ENCODE peak calls at places on chromosomes 4 and X, in six cellular contexts. G, T, U, X, J and N are unnamed samples.

GRCh38 chr4:6641164-6641970 is 882 bp downstream of the MRFAP1 start:
- DNase-seq in G (no peak), T (no peak), U (no peak), X (peak; percentile 49), J (peak; percentile 65), N (peak; percentile 60)

GRCh38 chr4:2630556-2631273 is 94.3 kb downstream of the FAM193A start:
- DNase-seq in G (no peak), T (no peak), U (no peak), X (no peak), J (no peak), N (peak; percentile 33)

GRCh38 chr4:185128272-185129119 is 14.6 kb upstream of the SLC25A4 start:
- DNase-seq in G (peak; percentile 24), T (no peak), U (no peak), X (peak; percentile 18), J (no peak), N (no peak)

GRCh38 chr4:139675156-139675555 is 9.5 kb downstream of the MGST2 start:
- DNase-seq in G (no peak), T (no peak), U (no peak), X (no peak), J (no peak), N (peak; percentile 84)

GRCh38 chrX:49238735-49239134 is 3.5 kb downstream of the CCDC22 start:
- DNase-seq in G (no peak), T (peak; percentile 29), U (no peak), X (no peak), J (no peak), N (no peak)

GRCh38 chrX:51006068-51006467 is 95.5 kb downstream of the BMP15 start:
- DNase-seq in G (no peak), T (no peak), U (no peak), X (no peak), J (no peak), N (no peak)

GRCh38 chr4:37453361-37454262 is 209.1 kb downstream of the NWD2 start:
- DNase-seq in G (peak; percentile 18), T (no peak), U (no peak), X (peak; percentile 39), J (peak; percentile 56), N (peak; percentile 16)

GRCh38 chr4:178185517-178185916 is 743.3 kb upstream of the AGA start:
- DNase-seq in G (no peak), T (no peak), U (no peak), X (no peak), J (no peak), N (no peak)

GRCh38 chrX:114717921-114718320 is 134.0 kb downstream of the HTR2C start:
- DNase-seq in G (peak; percentile 2), T (no peak), U (no peak), X (no peak), J (peak; percentile 4), N (peak; percentile 19)

GRCh38 chrX:18674417-18674787 is 2.5 kb upstream of the RS1 start:
- DNase-seq in G (no peak), T (no peak), U (no peak), X (peak; percentile 4), J (peak; percentile 23), N (no peak)

GRCh38 chr4:34422472-34422871 is 1821.8 kb downstream of the ARAP2 start:
- DNase-seq in G (peak; percentile 10), T (no peak), U (no peak), X (no peak), J (no peak), N (no peak)

GRCh38 chr4:7204656-7205387 is 12.5 kb downstream of the SORCS2 start:
- DNase-seq in G (no peak), T (no peak), U (no peak), X (no peak), J (no peak), N (no peak)

GRCh38 chr4:182724414-182724813 is 192.8 kb downstream of the DCTD start:
- DNase-seq in G (no peak), T (no peak), U (no peak), X (no peak), J (no peak), N (no peak)

GRCh38 chrX:71298119-71298518 is 3.4 kb upstream of the ITGB1BP2 start:
- DNase-seq in G (no peak), T (no peak), U (no peak), X (no peak), J (no peak), N (no peak)

GRCh38 chr4:181078236-181078635 is 1165.0 kb upstream of the TENM3 start:
- DNase-seq in G (no peak), T (no peak), U (no peak), X (no peak), J (no peak), N (no peak)

GRCh38 chr4:82780398-82781231 is 18.0 kb downstream of the SCD5 start:
- DNase-seq in G (peak; percentile 51), T (peak; percentile 57), U (no peak), X (peak; percentile 87), J (no peak), N (no peak)

GRCh38 chr4:86919824-86920223 is 15.0 kb upstream of the AFF1 start:
- DNase-seq in G (no peak), T (no peak), U (no peak), X (no peak), J (no peak), N (no peak)

GRCh38 chr4:6668391-6668790 is 25.3 kb upstream of the S100P start:
- DNase-seq in G (no peak), T (no peak), U (no peak), X (no peak), J (no peak), N (no peak)

GRCh38 chr4:75180790-75181776 is 248.2 kb downstream of the PARM1 start:
- DNase-seq in G (peak; percentile 1), T (no peak), U (peak; percentile 48), X (no peak), J (no peak), N (peak; percentile 74)

GRCh38 chr4:176448761-176449160 is 129.0 kb downstream of the SPCS3 start:
- DNase-seq in G (no peak), T (no peak), U (no peak), X (no peak), J (no peak), N (no peak)

GRCh38 chr4:158578476-158578875 is 56.8 kb downstream of the RXFP1 start:
- DNase-seq in G (peak; percentile 18), T (peak; percentile 5), U (no peak), X (peak; percentile 52), J (peak; percentile 12), N (peak; percentile 30)

GRCh38 chr4:66372706-66373105 is 702.4 kb upstream of the EPHA5 start:
- DNase-seq in G (no peak), T (no peak), U (no peak), X (no peak), J (no peak), N (no peak)

GRCh38 chr4:32002037-32002747 is 1282.0 kb downstream of the PCDH7 start:
- DNase-seq in G (no peak), T (no peak), U (no peak), X (no peak), J (peak; percentile 35), N (peak; percentile 25)

GRCh38 chrX:45295587-45295986 is 94.9 kb upstream of the DIPK2B start:
- DNase-seq in G (peak; percentile 52), T (peak; percentile 35), U (no peak), X (peak; percentile 74), J (no peak), N (peak; percentile 0)

GRCh38 chr4:60926624-60927023 is 273.5 kb upstream of the ADGRL3 start:
- DNase-seq in G (no peak), T (no peak), U (no peak), X (no peak), J (no peak), N (no peak)

GRCh38 chrX:155985208-155985607 is 12.3 kb upstream of the IL9R start:
- DNase-seq in G (no peak), T (no peak), U (no peak), X (no peak), J (no peak), N (no peak)

GRCh38 chr4:152731997-152732396 is 47.5 kb downstream of the TIGD4 start:
- DNase-seq in G (no peak), T (no peak), U (no peak), X (no peak), J (no peak), N (no peak)

GRCh38 chr4:184959786-184960185 is 58.5 kb upstream of the HELT start:
- DNase-seq in G (no peak), T (no peak), U (no peak), X (no peak), J (no peak), N (no peak)

GRCh38 chr4:72909461-72909860 is 160.1 kb downstream of the COX18 start:
- DNase-seq in G (no peak), T (peak; percentile 10), U (no peak), X (no peak), J (peak; percentile 21), N (no peak)

GRCh38 chr4:7823416-7823824 is 116.2 kb downstream of the AFAP1 start:
- DNase-seq in G (peak; percentile 51), T (peak; percentile 66), U (no peak), X (peak; percentile 66), J (no peak), N (no peak)

DNA sequence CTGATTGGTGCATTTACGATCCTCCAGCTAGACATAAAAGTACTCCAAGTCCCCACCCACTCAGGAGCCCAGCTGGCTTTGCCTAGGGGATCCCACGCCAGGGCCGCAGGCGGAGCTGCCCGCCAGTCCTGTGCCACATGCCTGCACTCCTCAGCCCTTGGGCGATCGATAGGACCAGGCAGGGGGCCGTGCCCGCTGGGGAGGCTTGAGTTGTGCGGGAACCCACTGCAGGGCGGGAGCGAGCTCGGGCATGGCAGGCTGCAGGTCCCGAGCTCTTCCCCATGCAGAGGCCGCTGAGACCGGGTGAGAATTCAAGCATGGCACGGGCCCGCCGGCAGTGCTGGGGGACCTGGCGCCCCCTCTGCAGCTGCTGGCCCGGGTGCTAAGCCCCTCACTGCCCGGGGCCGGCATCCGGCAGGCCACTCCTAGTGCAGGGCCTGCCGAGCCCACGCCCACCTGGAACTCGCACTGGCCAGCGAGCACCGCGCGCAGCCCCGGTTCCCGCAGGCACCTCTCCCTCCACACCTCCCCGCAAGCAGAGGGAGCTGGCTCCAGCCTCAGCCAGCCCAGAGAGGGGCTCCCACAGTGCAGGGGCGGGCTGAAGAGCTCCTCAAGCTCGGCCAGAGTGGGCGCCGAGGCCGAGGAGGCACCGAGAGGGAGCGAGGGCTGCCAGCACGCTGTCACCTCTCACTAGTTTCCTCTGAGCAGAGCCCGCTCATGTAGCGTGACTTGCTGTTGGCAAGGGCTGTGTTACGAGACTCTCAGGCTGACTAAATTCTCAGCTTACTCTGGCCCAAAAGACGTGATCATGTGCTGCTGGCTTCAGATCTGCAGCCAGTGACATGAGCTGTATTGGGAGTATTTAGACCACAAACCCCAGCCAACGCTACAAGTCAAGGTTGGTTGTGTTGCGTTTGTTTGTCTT is 87.5 kb downstream of the TRAPPC11 start:
- DNase-seq in G (no peak), T (no peak), U (peak; percentile 47), X (no peak), J (no peak), N (no peak)
- TF ChIP-seq POLR2A in G (no peak), T (no peak), U (no peak), X (no peak), J (no peak), N (no peak)

GRCh38 chrX:2497961-2498780 is 2.6 kb downstream of the DHRSX start:
- DNase-seq in G (peak; percentile 69), T (peak; percentile 97), U (no peak), X (peak; percentile 31), J (no peak), N (no peak)
- TF ChIP-seq MYC in G (no peak), T (no peak), U (no peak), X (no peak), J (no peak), N (no peak)

GRCh38 chr4:103207673-103208072 is 9.5 kb upstream of the CENPE start:
- DNase-seq in G (peak; percentile 11), T (peak; percentile 48), U (no peak), X (no peak), J (no peak), N (peak; percentile 13)
- TF ChIP-seq CTCF in G (no peak), T (peak; percentile 76), U (peak; percentile 11), X (no peak), J (peak; percentile 57), N (peak; percentile 14)

GRCh38 chrX:1448793-1449580 is 3.7 kb downstream of the ASMTL start:
- DNase-seq in G (no peak), T (no peak), U (no peak), X (no peak), J (no peak), N (no peak)
- TF ChIP-seq POLR2A in G (no peak), T (no peak), U (no peak), X (no peak), J (no peak), N (no peak)